ENCODE peak calls at places on chromosomes 6 and 20, in five cellular contexts. I is spleen, Y is body of pancreas, K is sigmoid colon, B is cardiac muscle cell. D is an unnamed sample. For H3K4me1, the result is how much of the 10 kb centered on the place peaks cover.

GRCh38 chr6:121794630-121795029 is 359.2 kb downstream of the GJA1 start:
- DNase-seq in I (no peak), K (no peak), B (no peak), Y (no peak), D (peak)

GRCh38 chr6:10404799-10405524 is 9.9 kb downstream of the TFAP2A start:
- DNase-seq in K (no peak), Y (no peak), I (no peak), B (no peak), D (no peak)

GRCh38 chr6:4474810-4475209 is 301.4 kb upstream of the CDYL start:
- DNase-seq in Y (no peak), B (no peak), K (no peak), I (no peak), D (no peak)

GRCh38 chr6:81105998-81106397 is 646.5 kb downstream of the TENT5A start:
- DNase-seq in B (no peak), I (no peak), Y (no peak), K (no peak), D (no peak)

GRCh38 chr20:51492167-51493092 is 50.1 kb downstream of the NFATC2 start:
- DNase-seq in I (peak), B (peak), Y (peak), K (no peak), D (peak)

GRCh38 chr6:834879-835278 is 141.9 kb upstream of the EXOC2 start:
- DNase-seq in B (no peak), K (no peak), Y (no peak), I (no peak), D (no peak)

GRCh38 chr6:137487947-137488735 is 6.1 kb downstream of the OLIG3 start:
- DNase-seq in K (no peak), B (no peak), I (no peak), Y (no peak), D (no peak)

GRCh38 chr20:22506827-22507226 is 77.5 kb downstream of the FOXA2 start:
- DNase-seq in B (no peak), K (no peak), I (no peak), Y (no peak), D (no peak)

GRCh38 chr6:154537486-154537885 is 27.0 kb upstream of the CNKSR3 start:
- DNase-seq in I (no peak), K (no peak), B (no peak), Y (no peak), D (no peak)

GRCh38 chr20:63736893-63737689 is 627 bp downstream of the LIME1 start:
- DNase-seq in B (no peak), K (peak), I (peak), Y (no peak), D (peak)

GRCh38 chr6:107811591-107812218 is 12.4 kb downstream of the SCML4 start:
- DNase-seq in Y (peak), K (no peak), B (no peak), I (no peak), D (no peak)

GRCh38 chr6:6723792-6724318 is 135.3 kb downstream of the LY86 start:
- DNase-seq in K (no peak), I (no peak), B (no peak), Y (peak), D (no peak)

GRCh38 chr6:83853178-83853967 is at the start of gene RIPPLY2:
- DNase-seq in K (no peak), B (peak), Y (peak), I (peak), D (peak)

GRCh38 chr6:154070657-154071056 is 31.6 kb downstream of the OPRM1 start:
- DNase-seq in K (no peak), B (no peak), I (no peak), Y (no peak), D (no peak)

GRCh38 chr6:4010682-4011081 is 68.3 kb downstream of the FAM217A start:
- DNase-seq in Y (no peak), K (no peak), I (no peak), B (no peak), D (no peak)

GRCh38 chr20:14991023-14991422 is 653.6 kb upstream of the FLRT3 start:
- DNase-seq in I (no peak), B (no peak), Y (no peak), K (no peak), D (no peak)

GRCh38 chr6:28673800-28674671 is 148.4 kb downstream of the GPX5 start:
- DNase-seq in B (peak), I (no peak), K (no peak), Y (peak), D (no peak)

GRCh38 chr6:41348934-41349333 is 13.5 kb downstream of the NCR2 start:
- DNase-seq in B (no peak), K (no peak), Y (no peak), I (no peak), D (no peak)

GRCh38 chr20:42484790-42485365 is 704.8 kb downstream of the PTPRT start:
- DNase-seq in K (no peak), B (no peak), Y (no peak), I (no peak), D (no peak)

GRCh38 chr6:168871535-168872106 is 382.0 kb downstream of the THBS2 start:
- DNase-seq in Y (peak), I (no peak), K (no peak), B (no peak), D (no peak)

GRCh38 chr20:63071541-63072181 is 64.9 kb upstream of the BHLHE23 start:
- DNase-seq in K (peak), Y (no peak), I (peak), B (peak), D (peak)

GRCh38 chr6:13327691-13328075 is 654 bp downstream of the TBC1D7 start:
- DNase-seq in K (no peak), B (no peak), I (no peak), Y (no peak), D (no peak)

GRCh38 chr6:106997392-106998257 is 23.1 kb upstream of the CD24 start:
- DNase-seq in K (no peak), B (peak), Y (peak), I (peak), D (no peak)

GRCh38 chr6:80366721-80367120 is 260.2 kb downstream of the BCKDHB start:
- DNase-seq in Y (no peak), K (no peak), I (no peak), B (peak), D (no peak)

GRCh38 chr20:62924567-62925419 is 1.5 kb downstream of the DIDO1 start:
- DNase-seq in K (no peak), I (no peak), B (no peak), Y (peak), D (peak)

GRCh38 chr20:23774081-23774480 is 23.3 kb upstream of the CST1 start:
- DNase-seq in Y (no peak), B (no peak), I (no peak), K (no peak), D (no peak)

GRCh38 chr6:14108571-14109410 is 8.8 kb upstream of the CD83 start:
- DNase-seq in Y (peak), I (peak), K (no peak), B (no peak), D (no peak)

GRCh38 chr6:8481727-8482126 is 46.4 kb upstream of the SLC35B3 start:
- DNase-seq in B (no peak), K (no peak), I (no peak), Y (no peak), D (no peak)

GRCh38 chr6:111565316-111566221 is 40.1 kb downstream of the TRAF3IP2 start:
- DNase-seq in K (no peak), I (no peak), Y (peak), B (no peak), D (no peak)

GRCh38 chr20:49888341-49889244 is 26.7 kb downstream of the SPATA2 start:
- DNase-seq in I (peak), B (peak), Y (peak), K (peak), D (no peak)

GRCh38 chr6:38208028-38208427 is 388.5 kb downstream of the ZFAND3 start:
- DNase-seq in K (no peak), Y (no peak), B (no peak), I (no peak), D (no peak)

GRCh38 chr6:48597951-48598350 is 487.0 kb upstream of the PTCHD4 start:
- DNase-seq in B (no peak), K (no peak), Y (no peak), I (no peak), D (no peak)

GRCh38 chr20:59028812-59029211 is 3.3 kb downstream of the ATP5F1E start:
- DNase-seq in K (no peak), B (no peak), Y (no peak), I (no peak), D (no peak)

GRCh38 chr6:151242420-151242841 is 2.7 kb downstream of the AKAP12 start:
- DNase-seq in B (no peak), Y (no peak), K (peak), I (no peak), D (no peak)

GRCh38 chr6:100171533-100172321 is 177.7 kb upstream of the MCHR2 start:
- DNase-seq in I (no peak), B (no peak), Y (no peak), K (no peak), D (no peak)

GRCh38 chr6:160962835-160963623 is 28.5 kb upstream of the MAP3K4 start:
- DNase-seq in K (no peak), Y (no peak), B (no peak), I (no peak), D (no peak)

GRCh38 chr20:10562929-10563328 is 110.9 kb downstream of the JAG1 start:
- DNase-seq in Y (no peak), K (no peak), B (no peak), I (no peak), D (no peak)

DNA sequence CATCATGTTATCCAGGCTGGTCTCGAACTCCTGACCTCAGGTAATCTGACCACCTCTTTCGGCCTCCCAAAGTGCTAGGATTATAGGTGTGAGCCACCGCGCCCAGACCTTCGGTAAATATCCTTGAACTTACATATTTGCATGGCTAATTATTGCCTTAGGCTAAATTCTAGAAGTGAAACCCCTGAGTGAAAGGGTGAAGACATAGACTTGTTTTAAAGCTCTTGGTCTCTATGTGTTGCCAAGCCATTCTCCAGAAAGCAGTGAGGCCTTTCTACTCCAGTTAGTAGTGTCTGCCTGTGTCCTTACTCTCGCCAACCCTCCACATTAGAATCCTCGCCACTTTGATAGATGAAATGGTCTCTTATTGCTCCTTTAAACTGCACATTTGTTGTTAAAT is 2.6 kb upstream of the NOTCH4 start:
- DNase-seq in I (no peak), B (no peak), K (no peak), Y (no peak), D (no peak)
- H3K4me1 ChIP-seq in I (under half), B (under half), K (under half), Y (under half), D (under half)

DNA sequence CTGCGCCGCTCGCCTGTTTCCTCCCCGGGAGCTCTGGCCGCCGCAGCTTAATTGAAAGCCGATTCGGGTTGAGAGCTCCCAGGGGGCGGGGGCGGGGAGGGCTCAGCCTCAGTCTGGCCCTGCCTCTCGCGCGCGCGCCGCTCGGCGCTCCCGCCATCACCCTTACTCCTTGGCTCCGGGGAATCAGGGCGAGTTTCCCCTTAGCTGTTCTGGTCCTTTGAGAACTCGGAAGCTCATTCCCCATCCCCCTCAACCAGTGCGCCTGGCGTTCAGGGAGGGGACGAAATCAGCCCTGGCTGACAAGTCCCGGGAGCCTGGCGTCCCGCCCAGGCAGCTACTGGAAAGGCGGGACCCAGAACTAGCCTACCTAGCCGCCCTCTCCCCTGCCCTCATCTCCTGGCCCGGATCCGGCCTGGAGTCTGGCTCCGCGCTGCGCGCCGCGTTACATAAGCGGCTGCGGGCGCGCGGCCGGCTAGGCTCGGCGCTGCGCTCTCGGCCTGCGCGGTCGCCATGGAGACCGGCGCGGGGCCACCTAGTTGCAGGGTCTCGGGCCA is 2.8 kb downstream of the SLC12A5 start:
- DNase-seq in K (no peak), Y (peak), B (peak), I (no peak), D (no peak)
- H3K4me3 ChIP-seq in K (no peak), Y (no peak), B (peak), I (no peak), D (no peak)

GRCh38 chr20:38164069-38164468 is 1.0 kb downstream of the TGM2 start:
- DNase-seq in I (no peak), K (peak), B (no peak), Y (no peak), D (no peak)
- H3K4me1 ChIP-seq in I (under half), K (under half), B (under half), Y (under half), D (under half)

DNA sequence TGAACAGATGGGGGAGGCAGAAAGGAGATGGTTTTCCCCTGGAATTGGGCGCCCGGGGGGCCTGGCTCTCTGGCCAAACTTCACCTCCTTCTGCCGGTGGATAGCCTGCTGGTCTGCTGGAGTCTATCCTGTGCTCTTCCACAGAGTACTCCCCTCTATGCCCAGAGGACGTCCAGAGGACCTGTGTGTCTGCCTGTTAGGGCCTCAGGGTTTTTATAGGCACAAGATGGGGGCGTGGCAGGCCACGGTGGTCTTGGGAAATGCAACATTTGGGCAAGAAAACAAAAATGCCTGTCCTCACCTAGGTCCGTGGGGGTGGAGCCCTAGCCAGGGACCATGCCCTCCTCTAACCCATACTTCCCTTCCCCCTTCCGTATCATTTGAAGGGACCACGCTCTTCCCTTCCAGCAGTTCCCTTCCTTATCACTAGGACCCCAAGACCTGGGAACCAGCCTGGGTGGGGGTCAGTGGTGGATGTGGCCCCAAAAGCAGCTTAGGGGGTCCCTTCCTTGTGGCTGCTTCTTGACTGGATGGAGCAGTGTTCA is 53.6 kb upstream of the ZNF337 start:
- DNase-seq in B (no peak), K (no peak), I (no peak), Y (no peak), D (no peak)
- H3K4me3 ChIP-seq in B (no peak), K (peak), I (no peak), Y (no peak), D (no peak)

D was measured in aorta.